ENCODE peak calls at places on chromosomes 3 and 15, in five cellular contexts. One of them, this sample, is unnamed.

GRCh38 chr15:72227720-72228119 is 3.3 kb downstream of the PKM start:
- DNase-seq in AG04449: no peak
- DNase-seq in kidney tubule cell: no peak
- DNase-seq in DMS53: no peak
- DNase-seq in T-cell: no peak
- DNase-seq in this sample: no peak

GRCh38 chr15:90188914-90189748 is 12.0 kb upstream of the SEMA4B start:
- DNase-seq in kidney tubule cell: no peak
- DNase-seq in DMS53: no peak
- DNase-seq in T-cell: no peak
- DNase-seq in AG04449: no peak
- DNase-seq in this sample: no peak

GRCh38 chr3:8722808-8723207 is 10.8 kb upstream of the CAV3 start:
- DNase-seq in T-cell: no peak
- DNase-seq in DMS53: no peak
- DNase-seq in AG04449: no peak
- DNase-seq in kidney tubule cell: no peak
- DNase-seq in this sample: no peak

GRCh38 chr3:14228611-14229470 is 50.2 kb downstream of the LSM3 start:
- DNase-seq in T-cell: no peak
- DNase-seq in AG04449: no peak
- DNase-seq in kidney tubule cell: peak; percentile 67
- DNase-seq in DMS53: peak; percentile 38
- DNase-seq in this sample: no peak

GRCh38 chr3:172201990-172202318 is 162.6 kb downstream of the FNDC3B start:
- DNase-seq in DMS53: no peak
- DNase-seq in T-cell: no peak
- DNase-seq in kidney tubule cell: peak; percentile 39
- DNase-seq in AG04449: peak; percentile 76
- DNase-seq in this sample: no peak

GRCh38 chr3:111979689-111980025 is 831 bp downstream of the ABHD10 start:
- DNase-seq in kidney tubule cell: no peak
- DNase-seq in AG04449: no peak
- DNase-seq in DMS53: peak; percentile 17
- DNase-seq in T-cell: no peak
- DNase-seq in this sample: peak; percentile 12

GRCh38 chr3:156033428-156033827 is 87.0 kb upstream of the KCNAB1 start:
- DNase-seq in DMS53: peak; percentile 52
- DNase-seq in T-cell: no peak
- DNase-seq in kidney tubule cell: no peak
- DNase-seq in AG04449: no peak
- DNase-seq in this sample: no peak

GRCh38 chr15:60134609-60135008 is 130.5 kb downstream of the FOXB1 start:
- DNase-seq in kidney tubule cell: peak; percentile 6
- DNase-seq in DMS53: peak; percentile 53
- DNase-seq in T-cell: no peak
- DNase-seq in AG04449: no peak
- DNase-seq in this sample: no peak